ENCODE peak calls at places on chromosome 9, in four cellular contexts. X, T, L and M are unnamed samples.

GRCh38 chr9:34334337-34334824 is 5.0 kb downstream of the NUDT2 start:
- DNase-seq in X (no peak), T (no peak), L (no peak), M (no peak)

GRCh38 chr9:120948824-120949223 is 22.2 kb upstream of the TRAF1 start:
- DNase-seq in X (no peak), T (no peak), L (no peak), M (no peak)

GRCh38 chr9:92715488-92716231 is 45.7 kb upstream of the IPPK start:
- DNase-seq in X (no peak), T (no peak), L (no peak), M (peak; percentile 77)

GRCh38 chr9:83959061-83959460 is 21.0 kb downstream of the HNRNPK start:
- DNase-seq in X (no peak), T (peak; percentile 64), L (no peak), M (no peak)

GRCh38 chr9:78399153-78399552 is 102.2 kb downstream of the PSAT1 start:
- DNase-seq in X (no peak), T (no peak), L (no peak), M (no peak)

GRCh38 chr9:24073237-24073636 is 247.2 kb upstream of the ELAVL2 start:
- DNase-seq in X (no peak), T (no peak), L (no peak), M (no peak)

GRCh38 chr9:129278391-129279237 is 100.6 kb upstream of the IER5L start:
- DNase-seq in X (no peak), T (no peak), L (no peak), M (no peak)

GRCh38 chr9:1514733-1515363 is 464.7 kb downstream of the DMRT2 start:
- DNase-seq in X (no peak), T (no peak), L (no peak), M (no peak)

GRCh38 chr9:77586591-77586990 is 61.5 kb downstream of the GNA14 start:
- DNase-seq in X (no peak), T (no peak), L (no peak), M (no peak)

GRCh38 chr9:115952667-115953316 is 200.8 kb upstream of the PAPPA start:
- DNase-seq in X (no peak), T (peak; percentile 39), L (no peak), M (no peak)

GRCh38 chr9:788777-789176 is 52.7 kb upstream of the DMRT1 start:
- DNase-seq in X (no peak), T (no peak), L (no peak), M (no peak)